ENCODE peak calls at places on chromosomes 11 and 22, in eight cellular contexts. One of them, this sample, is unnamed.

GRCh38 chr22:20549232-20549841 is 41.9 kb downstream of the MED15 start:
- DNase-seq in WTC11: no peak
- DNase-seq in fibroblast of pulmonary artery: peak; percentile 41
- DNase-seq in brain microvascular endothelial cell: no peak
- DNase-seq in endothelial cell: no peak
- DNase-seq in transverse colon: no peak
- DNase-seq in AG10803: no peak
- DNase-seq in cardiac fibroblast: peak; percentile 29
- DNase-seq in this sample: no peak

GRCh38 chr11:24453129-24453723 is 43.6 kb upstream of the LUZP2 start:
- DNase-seq in cardiac fibroblast: no peak
- DNase-seq in transverse colon: no peak
- DNase-seq in endothelial cell: no peak
- DNase-seq in fibroblast of pulmonary artery: peak; percentile 2
- DNase-seq in brain microvascular endothelial cell: no peak
- DNase-seq in AG10803: no peak
- DNase-seq in WTC11: no peak
- DNase-seq in this sample: no peak

GRCh38 chr11:10935015-10935564 is 77.2 kb upstream of the ZBED5 start:
- DNase-seq in WTC11: no peak
- DNase-seq in fibroblast of pulmonary artery: no peak
- DNase-seq in AG10803: no peak
- DNase-seq in brain microvascular endothelial cell: no peak
- DNase-seq in transverse colon: peak; percentile 27
- DNase-seq in cardiac fibroblast: no peak
- DNase-seq in endothelial cell: peak; percentile 15
- DNase-seq in this sample: no peak

GRCh38 chr11:112513936-112514716 is 253.5 kb upstream of the PLET1 start:
- DNase-seq in brain microvascular endothelial cell: no peak
- DNase-seq in endothelial cell: no peak
- DNase-seq in fibroblast of pulmonary artery: no peak
- DNase-seq in cardiac fibroblast: no peak
- DNase-seq in WTC11: no peak
- DNase-seq in transverse colon: no peak
- DNase-seq in AG10803: no peak
- DNase-seq in this sample: no peak

GRCh38 chr11:130390071-130390758 is 38.2 kb downstream of the ADAMTS8 start:
- DNase-seq in WTC11: no peak
- DNase-seq in brain microvascular endothelial cell: peak; percentile 71
- DNase-seq in cardiac fibroblast: peak; percentile 82
- DNase-seq in fibroblast of pulmonary artery: peak; percentile 78
- DNase-seq in transverse colon: no peak
- DNase-seq in AG10803: peak; percentile 72
- DNase-seq in endothelial cell: no peak
- DNase-seq in this sample: peak; percentile 66

GRCh38 chr11:104731890-104732289 is 166.4 kb downstream of the CASP12 start:
- DNase-seq in brain microvascular endothelial cell: no peak
- DNase-seq in cardiac fibroblast: no peak
- DNase-seq in AG10803: no peak
- DNase-seq in endothelial cell: no peak
- DNase-seq in transverse colon: no peak
- DNase-seq in fibroblast of pulmonary artery: no peak
- DNase-seq in WTC11: no peak
- DNase-seq in this sample: no peak

GRCh38 chr11:112542479-112542878 is 281.8 kb upstream of the PLET1 start:
- DNase-seq in brain microvascular endothelial cell: no peak
- DNase-seq in AG10803: no peak
- DNase-seq in WTC11: no peak
- DNase-seq in fibroblast of pulmonary artery: no peak
- DNase-seq in endothelial cell: no peak
- DNase-seq in transverse colon: no peak
- DNase-seq in cardiac fibroblast: no peak
- DNase-seq in this sample: no peak

GRCh38 chr11:76208829-76209670 is 2.7 kb upstream of the WNT11 start:
- DNase-seq in cardiac fibroblast: peak; percentile 43
- DNase-seq in WTC11: peak; percentile 84
- DNase-seq in endothelial cell: peak; percentile 87
- DNase-seq in fibroblast of pulmonary artery: peak; percentile 31
- DNase-seq in transverse colon: peak; percentile 85
- DNase-seq in AG10803: peak; percentile 34
- DNase-seq in brain microvascular endothelial cell: peak; percentile 15
- DNase-seq in this sample: no peak

GRCh38 chr11:27076121-27076589 is 35.5 kb downstream of the BBOX1 start:
- DNase-seq in transverse colon: no peak
- DNase-seq in cardiac fibroblast: no peak
- DNase-seq in brain microvascular endothelial cell: peak; percentile 32
- DNase-seq in WTC11: no peak
- DNase-seq in endothelial cell: no peak
- DNase-seq in AG10803: no peak
- DNase-seq in fibroblast of pulmonary artery: no peak
- DNase-seq in this sample: no peak

GRCh38 chr22:46031965-46032851 is 55.2 kb upstream of the WNT7B start:
- DNase-seq in cardiac fibroblast: no peak
- DNase-seq in endothelial cell: no peak
- DNase-seq in transverse colon: no peak
- DNase-seq in WTC11: peak; percentile 11
- DNase-seq in AG10803: no peak
- DNase-seq in fibroblast of pulmonary artery: no peak
- DNase-seq in brain microvascular endothelial cell: no peak
- DNase-seq in this sample: no peak

GRCh38 chr11:86923993-86924766 is 31.0 kb downstream of the FZD4 start:
- DNase-seq in AG10803: no peak
- DNase-seq in transverse colon: no peak
- DNase-seq in fibroblast of pulmonary artery: peak; percentile 52
- DNase-seq in endothelial cell: peak; percentile 22
- DNase-seq in WTC11: peak; percentile 69
- DNase-seq in brain microvascular endothelial cell: no peak
- DNase-seq in cardiac fibroblast: no peak
- DNase-seq in this sample: no peak

GRCh38 chr11:113994077-113994954 is 19.4 kb downstream of the HTR3A start:
- DNase-seq in WTC11: peak; percentile 73
- DNase-seq in AG10803: no peak
- DNase-seq in endothelial cell: peak; percentile 43
- DNase-seq in transverse colon: no peak
- DNase-seq in cardiac fibroblast: peak; percentile 27
- DNase-seq in fibroblast of pulmonary artery: peak; percentile 23
- DNase-seq in brain microvascular endothelial cell: no peak
- DNase-seq in this sample: no peak

GRCh38 chr11:135075740-135076139 is 663.7 kb upstream of the B3GAT1 start:
- DNase-seq in AG10803: peak; percentile 24
- DNase-seq in brain microvascular endothelial cell: peak; percentile 59
- DNase-seq in fibroblast of pulmonary artery: peak; percentile 39
- DNase-seq in transverse colon: peak; percentile 32
- DNase-seq in endothelial cell: peak; percentile 75
- DNase-seq in WTC11: peak; percentile 92
- DNase-seq in cardiac fibroblast: peak; percentile 66
- DNase-seq in this sample: peak; percentile 32

DNA sequence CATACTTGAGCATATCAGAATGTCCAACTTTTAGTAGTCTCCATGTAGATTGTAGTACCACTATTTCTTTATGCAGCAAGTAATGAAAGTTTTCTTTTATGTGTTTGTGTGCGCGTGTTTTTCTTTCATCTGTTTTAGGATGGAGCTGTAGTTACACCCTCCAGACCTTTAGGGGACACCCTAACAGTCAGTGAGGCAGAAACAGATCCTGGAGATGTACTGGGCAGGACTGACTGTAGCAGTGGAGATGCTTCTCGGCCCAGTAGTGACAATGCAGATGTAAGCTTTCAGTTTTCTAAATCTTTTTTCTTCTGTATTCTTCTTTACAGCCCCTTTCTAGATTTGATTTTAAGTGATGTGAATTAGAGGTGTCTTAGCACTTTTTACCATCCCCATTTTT is 79.9 kb upstream of the GRIK4 start:
- DNase-seq in AG10803: peak; percentile 71
- DNase-seq in fibroblast of pulmonary artery: peak; percentile 58
- DNase-seq in transverse colon: no peak
- DNase-seq in cardiac fibroblast: peak; percentile 62
- DNase-seq in brain microvascular endothelial cell: peak; percentile 62
- DNase-seq in WTC11: peak; percentile 23
- DNase-seq in endothelial cell: peak; percentile 5
- DNase-seq in this sample: peak; percentile 75
- TF ChIP-seq CTCF in AG10803: peak; percentile 53
- TF ChIP-seq CTCF in fibroblast of pulmonary artery: peak; percentile 33
- TF ChIP-seq CTCF in transverse colon: no peak
- TF ChIP-seq CTCF in cardiac fibroblast: peak; percentile 36
- TF ChIP-seq CTCF in brain microvascular endothelial cell: peak; percentile 52
- TF ChIP-seq CTCF in WTC11: peak; percentile 39
- TF ChIP-seq CTCF in endothelial cell: no peak
- TF ChIP-seq CTCF in this sample: peak; percentile 69

DNA sequence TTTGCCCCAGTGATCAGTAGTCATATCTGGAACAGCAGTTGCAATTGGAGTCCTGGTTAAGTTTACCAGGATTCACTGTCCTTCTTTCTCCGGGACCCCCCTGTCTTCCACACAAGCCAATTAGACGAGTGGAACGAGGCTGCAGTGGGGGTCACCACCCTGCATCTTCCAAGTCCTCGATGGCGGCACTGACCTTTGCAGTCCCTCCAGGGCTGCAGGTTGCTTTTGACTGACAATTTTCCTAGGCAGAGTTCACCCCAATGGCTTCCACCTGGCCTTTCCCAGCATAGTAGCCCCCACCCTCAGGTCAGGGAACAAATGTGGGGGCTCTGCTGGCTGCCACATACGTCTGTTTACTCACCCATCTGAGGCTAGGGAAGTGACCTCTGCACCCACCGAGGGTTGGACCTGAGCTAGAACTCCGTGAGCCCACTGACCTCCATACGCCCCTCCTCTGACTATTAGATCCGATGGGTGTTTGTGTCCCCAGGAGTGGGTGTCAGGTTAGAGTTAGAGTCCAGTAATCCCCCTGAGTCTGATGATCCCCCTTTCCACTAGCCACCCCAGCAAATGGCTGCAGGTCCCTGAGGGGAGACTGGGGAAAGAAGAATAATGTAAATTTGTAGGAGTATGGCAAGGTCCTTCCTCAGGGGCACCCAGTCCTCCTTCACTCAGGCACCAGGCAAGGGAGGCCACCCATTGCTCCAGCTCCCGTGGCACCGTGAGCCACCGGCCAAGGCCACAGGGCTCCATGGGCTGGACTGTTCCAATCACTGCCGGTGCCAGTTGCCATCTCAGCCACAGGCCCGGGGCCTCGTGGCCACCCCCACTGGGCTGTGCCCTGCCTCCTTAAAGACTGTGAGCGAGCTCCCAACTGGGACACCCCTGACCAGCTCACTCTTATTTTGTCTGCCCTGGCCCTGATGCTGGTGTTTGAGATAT is 5.5 kb downstream of the C11orf21 start:
- DNase-seq in AG10803: no peak
- DNase-seq in endothelial cell: peak; percentile 3
- DNase-seq in transverse colon: no peak
- DNase-seq in WTC11: no peak
- DNase-seq in brain microvascular endothelial cell: no peak
- DNase-seq in fibroblast of pulmonary artery: no peak
- DNase-seq in cardiac fibroblast: no peak
- DNase-seq in this sample: no peak
- TF ChIP-seq CTCF in AG10803: no peak
- TF ChIP-seq CTCF in endothelial cell: no peak
- TF ChIP-seq CTCF in transverse colon: no peak
- TF ChIP-seq CTCF in WTC11: no peak
- TF ChIP-seq CTCF in brain microvascular endothelial cell: no peak
- TF ChIP-seq CTCF in fibroblast of pulmonary artery: no peak
- TF ChIP-seq CTCF in cardiac fibroblast: no peak
- TF ChIP-seq CTCF in this sample: no peak

GRCh38 chr11:48025293-48025982 is 45.1 kb downstream of the PTPRJ start:
- DNase-seq in brain microvascular endothelial cell: no peak
- DNase-seq in WTC11: no peak
- DNase-seq in endothelial cell: no peak
- DNase-seq in AG10803: no peak
- DNase-seq in fibroblast of pulmonary artery: no peak
- DNase-seq in transverse colon: no peak
- DNase-seq in cardiac fibroblast: no peak
- DNase-seq in this sample: no peak

GRCh38 chr11:48019597-48019996 is 39.2 kb downstream of the PTPRJ start:
- DNase-seq in transverse colon: no peak
- DNase-seq in AG10803: no peak
- DNase-seq in WTC11: no peak
- DNase-seq in cardiac fibroblast: no peak
- DNase-seq in fibroblast of pulmonary artery: no peak
- DNase-seq in endothelial cell: no peak
- DNase-seq in brain microvascular endothelial cell: no peak
- DNase-seq in this sample: no peak

GRCh38 chr11:48020092-48020755 is 39.9 kb downstream of the PTPRJ start:
- DNase-seq in cardiac fibroblast: no peak
- DNase-seq in AG10803: no peak
- DNase-seq in brain microvascular endothelial cell: no peak
- DNase-seq in fibroblast of pulmonary artery: no peak
- DNase-seq in WTC11: no peak
- DNase-seq in transverse colon: peak; percentile 41
- DNase-seq in endothelial cell: no peak
- DNase-seq in this sample: no peak

GRCh38 chr11:48024635-48025071 is 44.3 kb downstream of the PTPRJ start:
- DNase-seq in WTC11: no peak
- DNase-seq in AG10803: no peak
- DNase-seq in brain microvascular endothelial cell: no peak
- DNase-seq in endothelial cell: no peak
- DNase-seq in transverse colon: no peak
- DNase-seq in fibroblast of pulmonary artery: no peak
- DNase-seq in cardiac fibroblast: no peak
- DNase-seq in this sample: no peak

GRCh38 chr11:48022445-48022844 is 42.1 kb downstream of the PTPRJ start:
- DNase-seq in endothelial cell: no peak
- DNase-seq in WTC11: no peak
- DNase-seq in AG10803: no peak
- DNase-seq in cardiac fibroblast: no peak
- DNase-seq in fibroblast of pulmonary artery: no peak
- DNase-seq in transverse colon: no peak
- DNase-seq in brain microvascular endothelial cell: no peak
- DNase-seq in this sample: no peak
- TF ChIP-seq CTCF in endothelial cell: no peak
- TF ChIP-seq CTCF in WTC11: no peak
- TF ChIP-seq CTCF in AG10803: no peak
- TF ChIP-seq CTCF in cardiac fibroblast: no peak
- TF ChIP-seq CTCF in fibroblast of pulmonary artery: no peak
- TF ChIP-seq CTCF in transverse colon: no peak
- TF ChIP-seq CTCF in brain microvascular endothelial cell: no peak
- TF ChIP-seq CTCF in this sample: no peak

GRCh38 chr11:83285131-83285770 is 916 bp downstream of the CCDC90B start:
- DNase-seq in AG10803: no peak
- DNase-seq in transverse colon: no peak
- DNase-seq in endothelial cell: no peak
- DNase-seq in cardiac fibroblast: no peak
- DNase-seq in WTC11: no peak
- DNase-seq in fibroblast of pulmonary artery: no peak
- DNase-seq in brain microvascular endothelial cell: no peak
- DNase-seq in this sample: no peak

GRCh38 chr11:83287631-83288030 is 1.5 kb upstream of the CCDC90B start:
- DNase-seq in transverse colon: no peak
- DNase-seq in fibroblast of pulmonary artery: no peak
- DNase-seq in brain microvascular endothelial cell: no peak
- DNase-seq in cardiac fibroblast: no peak
- DNase-seq in WTC11: no peak
- DNase-seq in AG10803: no peak
- DNase-seq in endothelial cell: no peak
- DNase-seq in this sample: no peak

GRCh38 chr11:83284501-83285051 is 1.6 kb downstream of the CCDC90B start:
- DNase-seq in brain microvascular endothelial cell: no peak
- DNase-seq in WTC11: no peak
- DNase-seq in fibroblast of pulmonary artery: no peak
- DNase-seq in AG10803: no peak
- DNase-seq in cardiac fibroblast: no peak
- DNase-seq in transverse colon: no peak
- DNase-seq in endothelial cell: no peak
- DNase-seq in this sample: no peak

GRCh38 chr11:83282084-83282716 is 4.0 kb downstream of the CCDC90B start:
- DNase-seq in cardiac fibroblast: no peak
- DNase-seq in AG10803: peak; percentile 45
- DNase-seq in WTC11: no peak
- DNase-seq in fibroblast of pulmonary artery: no peak
- DNase-seq in brain microvascular endothelial cell: no peak
- DNase-seq in transverse colon: no peak
- DNase-seq in endothelial cell: no peak
- DNase-seq in this sample: peak; percentile 19

GRCh38 chr11:83285771-83286528 is at the start of gene CCDC90B:
- DNase-seq in WTC11: peak; percentile 94
- DNase-seq in cardiac fibroblast: peak; percentile 98
- DNase-seq in transverse colon: peak; percentile 96
- DNase-seq in AG10803: peak; percentile 98
- DNase-seq in fibroblast of pulmonary artery: peak; percentile 99
- DNase-seq in endothelial cell: peak; percentile 85
- DNase-seq in brain microvascular endothelial cell: peak; percentile 97
- DNase-seq in this sample: peak; percentile 96
- TF ChIP-seq CTCF in WTC11: no peak
- TF ChIP-seq CTCF in cardiac fibroblast: no peak
- TF ChIP-seq CTCF in transverse colon: no peak
- TF ChIP-seq CTCF in AG10803: peak; percentile 44
- TF ChIP-seq CTCF in fibroblast of pulmonary artery: peak; percentile 3
- TF ChIP-seq CTCF in endothelial cell: no peak
- TF ChIP-seq CTCF in brain microvascular endothelial cell: peak; percentile 28
- TF ChIP-seq CTCF in this sample: no peak